ENCODE peak calls at places on chromosome 4, in four cellular contexts. P, N, J and B are unnamed samples.
A peak's percentile ranks its signal among the peaks of the same experiment; 100 is the strongest.

GRCh38 chr4:19700951-19701350 is 550.8 kb upstream of the SLIT2 start:
- DNase-seq in P (peak; percentile 24), N (no peak), J (no peak), B (no peak)

GRCh38 chr4:118281611-118282442 is 71.0 kb downstream of the PRSS12 start:
- DNase-seq in P (peak; percentile 63), N (no peak), J (no peak), B (no peak)

GRCh38 chr4:15392053-15392805 is 35.6 kb upstream of the C1QTNF7 start:
- DNase-seq in P (no peak), N (no peak), J (no peak), B (no peak)

GRCh38 chr4:111773858-111774257 is 371.4 kb upstream of the FAM241A start:
- DNase-seq in P (no peak), N (no peak), J (no peak), B (no peak)

GRCh38 chr4:162157241-162157640 is 6.6 kb downstream of the FSTL5 start:
- DNase-seq in P (no peak), N (no peak), J (no peak), B (no peak)

GRCh38 chr4:28373601-28374000 is 1513.0 kb downstream of the STIM2 start:
- DNase-seq in P (peak; percentile 77), N (no peak), J (no peak), B (no peak)

GRCh38 chr4:78288327-78288726 is 231.2 kb downstream of the FRAS1 start:
- DNase-seq in P (no peak), N (no peak), J (no peak), B (no peak)

GRCh38 chr4:57612279-57612678 is 502.1 kb upstream of the IGFBP7 start:
- DNase-seq in P (no peak), N (no peak), J (no peak), B (no peak)

GRCh38 chr4:174561556-174561955 is 39.3 kb upstream of the HPGD start:
- DNase-seq in P (no peak), N (no peak), J (no peak), B (no peak)

GRCh38 chr4:73281396-73281795 is 22.8 kb upstream of the ANKRD17 start:
- DNase-seq in P (no peak), N (no peak), J (no peak), B (no peak)

GRCh38 chr4:61397174-61397573 is 197.0 kb downstream of the ADGRL3 start:
- DNase-seq in P (peak; percentile 1), N (no peak), J (no peak), B (no peak)

GRCh38 chr4:169283114-169283509 is 12.4 kb upstream of the SH3RF1 start:
- DNase-seq in P (peak; percentile 92), N (peak; percentile 11), J (no peak), B (no peak)

GRCh38 chr4:145709843-145710242 is 29.9 kb downstream of the C4orf51 start:
- DNase-seq in P (peak; percentile 98), N (no peak), J (no peak), B (no peak)

GRCh38 chr4:4937926-4938325 is 78.5 kb downstream of the MSX1 start:
- DNase-seq in P (no peak), N (no peak), J (no peak), B (no peak)

GRCh38 chr4:30656828-30657227 is 63.3 kb upstream of the PCDH7 start:
- DNase-seq in P (no peak), N (no peak), J (no peak), B (no peak)

GRCh38 chr4:16122784-16123183 is 39.0 kb upstream of the PROM1 start:
- DNase-seq in P (no peak), N (no peak), J (no peak), B (no peak)

GRCh38 chr4:48227662-48228061 is 42.0 kb downstream of the TEC start:
- DNase-seq in P (no peak), N (no peak), J (no peak), B (no peak)

GRCh38 chr4:90127223-90127705 is at the start of gene CCSER1:
- DNase-seq in P (peak; percentile 1), N (no peak), J (no peak), B (peak; percentile 92)

GRCh38 chr4:78581626-78582025 is 30.1 kb downstream of the ANXA3 start:
- DNase-seq in P (no peak), N (no peak), J (no peak), B (no peak)

GRCh38 chr4:121898150-121898549 is 27.9 kb upstream of the BBS7 start:
- DNase-seq in P (no peak), N (no peak), J (no peak), B (no peak)

GRCh38 chr4:16032871-16033505 is 50.8 kb downstream of the PROM1 start:
- DNase-seq in P (peak; percentile 7), N (no peak), J (no peak), B (no peak)

GRCh38 chr4:17059192-17059634 is 160.8 kb upstream of the LDB2 start:
- DNase-seq in P (peak; percentile 40), N (no peak), J (no peak), B (peak; percentile 56)

GRCh38 chr4:2788101-2788500 is 4.8 kb upstream of the SH3BP2 start:
- DNase-seq in P (no peak), N (no peak), J (no peak), B (no peak)

GRCh38 chr4:2787230-2788100 is 5.4 kb upstream of the SH3BP2 start:
- DNase-seq in P (no peak), N (no peak), J (no peak), B (peak; percentile 66)

GRCh38 chr4:2785613-2786012 is 7.3 kb upstream of the SH3BP2 start:
- DNase-seq in P (no peak), N (no peak), J (no peak), B (no peak)

GRCh38 chr4:2786794-2787229 is 6.1 kb upstream of the SH3BP2 start:
- DNase-seq in P (no peak), N (no peak), J (no peak), B (no peak)

DNA sequence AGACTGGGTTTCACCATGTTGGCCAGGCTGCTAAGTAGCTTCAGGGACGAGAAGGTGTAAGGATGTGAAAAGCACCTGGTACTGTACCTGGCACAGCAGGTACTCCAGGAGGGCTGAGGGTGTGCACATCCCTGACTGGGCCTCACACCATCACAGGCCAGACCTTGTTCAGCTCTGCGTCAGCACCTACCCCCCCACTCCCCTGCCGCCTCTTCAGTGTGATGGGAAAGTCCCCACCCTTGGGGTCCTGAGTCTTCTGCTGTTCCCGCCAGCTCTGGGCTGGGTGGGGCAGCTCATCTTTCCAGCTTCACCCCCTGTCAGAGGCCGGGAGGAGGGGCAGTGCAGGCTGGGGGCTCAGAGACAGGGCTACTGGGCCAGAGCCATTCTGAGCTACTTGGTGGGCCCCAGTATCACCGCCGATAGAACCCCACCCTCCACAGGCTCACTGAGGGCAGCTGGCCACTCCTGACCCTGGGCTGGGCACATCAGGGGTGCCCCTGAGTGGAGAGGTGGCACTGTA is 6.7 kb upstream of the SH3BP2 start:
- DNase-seq in P (no peak), N (no peak), J (no peak), B (no peak)
- TF ChIP-seq POLR2A in P (no peak), N (no peak), J (no peak), B (no peak)

DNA sequence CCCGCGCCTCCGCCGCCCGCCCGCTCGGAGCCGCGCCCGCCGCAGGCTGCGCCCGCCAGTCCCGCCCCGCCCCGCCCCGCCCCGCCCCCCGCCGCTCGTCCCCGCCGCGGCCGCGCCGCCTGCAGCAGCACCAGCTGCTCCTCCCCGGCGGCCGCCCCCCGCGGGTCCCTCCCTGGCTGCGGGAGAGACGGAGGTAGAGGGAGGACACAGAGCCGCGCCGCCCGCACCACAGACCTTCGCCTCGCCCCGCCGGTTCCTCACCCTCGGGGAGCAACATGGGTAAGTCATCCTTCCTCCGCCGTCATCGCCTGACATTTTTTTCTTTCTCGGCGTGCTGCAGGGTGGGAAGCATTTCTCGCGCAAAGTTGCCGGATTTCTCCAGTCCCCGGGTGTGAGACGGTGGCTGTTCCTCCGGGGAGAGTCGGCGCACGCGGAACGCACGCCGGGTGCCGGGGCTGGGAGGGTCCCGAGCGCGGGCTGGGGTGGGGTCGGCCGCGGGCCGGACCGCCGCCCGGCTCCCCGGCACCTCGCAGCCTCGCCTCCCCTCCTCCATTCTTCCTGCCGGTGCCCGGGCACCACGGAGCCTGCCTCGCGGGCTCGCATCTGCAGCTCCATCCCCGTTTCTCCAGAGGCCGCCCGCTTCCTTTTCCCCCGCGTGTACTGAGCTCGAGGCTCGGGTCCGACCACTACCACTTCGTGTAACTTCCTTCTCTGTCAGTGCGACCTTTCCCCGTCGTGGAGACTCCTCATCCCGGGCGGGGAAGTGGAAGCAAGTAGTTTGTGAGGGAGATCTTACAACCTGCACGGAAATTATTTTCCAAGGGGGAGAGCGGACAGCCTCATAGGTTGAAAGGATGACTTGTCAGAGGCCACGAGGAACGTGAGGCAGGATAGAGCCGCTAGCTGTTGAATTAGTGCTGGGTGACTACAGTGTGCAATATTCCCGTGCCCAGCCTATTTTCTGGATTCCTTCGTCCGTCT is at the start of gene RAP1GDS1:
- DNase-seq in P (peak; percentile 71), N (peak; percentile 44), J (peak; percentile 36), B (peak; percentile 62)
- TF ChIP-seq POLR2A in P (no peak), N (peak; percentile 75), J (peak; percentile 15), B (no peak)

DNA sequence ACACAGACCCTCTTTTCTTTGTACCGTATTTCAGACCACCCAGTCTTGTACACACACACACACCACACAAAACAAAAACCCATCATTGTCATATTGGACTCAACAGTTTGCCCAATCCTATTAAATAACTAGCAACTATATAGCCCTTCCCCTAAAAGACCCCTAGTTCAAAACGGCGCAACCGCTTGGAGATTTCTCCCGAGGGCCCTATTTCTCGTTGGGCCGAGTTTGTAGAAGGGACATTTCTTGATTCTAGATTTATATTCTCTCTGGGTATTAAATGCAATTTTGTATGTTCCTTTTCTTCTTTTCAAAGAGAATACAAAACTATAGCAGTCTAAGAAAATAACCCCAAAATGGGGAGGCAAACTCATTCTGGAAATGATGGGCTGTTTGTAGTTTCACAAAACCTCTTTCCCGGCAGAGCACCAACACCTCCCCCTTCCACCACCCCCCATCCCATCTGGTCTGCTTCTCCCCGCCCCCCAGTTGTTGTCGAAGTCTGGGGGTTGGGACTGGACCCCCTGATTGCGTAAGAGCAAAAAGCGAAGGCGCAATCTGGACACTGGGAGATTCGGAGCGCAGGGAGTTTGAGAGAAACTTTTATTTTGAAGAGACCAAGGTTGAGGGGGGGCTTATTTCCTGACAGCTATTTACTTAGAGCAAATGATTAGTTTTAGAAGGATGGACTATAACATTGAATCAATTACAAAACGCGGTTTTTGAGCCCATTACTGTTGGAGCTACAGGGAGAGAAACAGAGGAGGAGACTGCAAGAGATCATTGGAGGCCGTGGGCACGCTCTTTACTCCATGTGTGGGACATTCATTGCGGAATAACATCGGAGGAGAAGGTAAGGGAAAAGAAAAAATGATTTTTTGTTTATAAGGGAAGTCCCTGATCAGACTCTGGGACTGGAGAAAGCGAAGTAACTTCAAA is at the start of gene PDGFRA:
- DNase-seq in P (peak; percentile 94), N (no peak), J (no peak), B (peak; percentile 86)
- TF ChIP-seq POLR2A in P (peak; percentile 4), N (no peak), J (no peak), B (no peak)

GRCh38 chr4:1856071-1856919 is at the start of gene LETM1:
- DNase-seq in P (peak; percentile 95), N (peak; percentile 85), J (peak; percentile 91), B (peak; percentile 97)
- TF ChIP-seq POLR2A in P (peak; percentile 67), N (peak; percentile 73), J (peak; percentile 90), B (peak; percentile 14)

DNA sequence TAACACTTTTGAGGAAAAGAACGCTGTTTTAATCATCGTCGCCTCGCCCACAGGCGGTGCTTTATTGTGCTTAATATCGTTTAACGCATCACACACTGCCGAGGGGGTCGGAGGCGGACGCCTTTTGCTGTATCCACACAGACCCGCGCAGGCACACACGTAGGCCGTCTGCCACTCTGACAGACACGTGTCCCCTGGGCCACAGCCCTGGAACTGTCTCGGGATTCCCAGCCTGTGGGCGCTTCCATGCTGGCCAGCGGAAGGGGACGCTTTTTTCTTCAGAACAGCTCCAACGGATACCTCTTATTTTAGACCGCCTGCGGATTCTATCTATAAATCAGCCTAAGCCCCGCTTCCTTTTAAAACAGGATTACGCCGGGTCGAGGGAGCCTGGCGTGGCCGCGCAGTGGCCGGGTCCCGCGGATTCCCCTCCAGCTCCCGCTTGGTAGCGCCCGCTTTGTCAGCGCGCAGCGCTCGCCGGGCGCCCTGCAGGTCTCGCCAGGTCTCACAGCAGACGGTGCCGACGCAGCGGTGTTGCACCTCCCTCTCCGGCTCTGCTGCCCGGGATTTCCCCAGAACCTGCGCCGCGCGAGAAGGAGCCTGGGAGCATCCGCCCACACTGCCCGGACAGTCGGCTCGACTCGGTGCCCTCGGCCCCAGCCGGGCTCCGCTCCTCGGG is at the start of gene NOCT:
- DNase-seq in P (peak; percentile 94), N (peak; percentile 56), J (peak; percentile 86), B (peak; percentile 93)
- TF ChIP-seq POLR2A in P (peak; percentile 98), N (peak; percentile 99), J (peak; percentile 91), B (peak; percentile 56)